ENCODE peak calls at places on chromosomes 3 and 15, in eight cellular contexts. A, G, Y, B, L, T, S and C are unnamed samples.

GRCh38 chr15:74951006-74951405 is 5.6 kb downstream of the RPP25 start:
- DNase-seq in A (no peak), G (no peak), Y (peak), B (no peak), L (no peak), T (no peak), S (no peak), C (no peak)

GRCh38 chr3:61608072-61608471 is 46.7 kb downstream of the PTPRG start:
- DNase-seq in A (no peak), G (no peak), Y (no peak), B (no peak), L (no peak), T (no peak), S (no peak), C (no peak)

GRCh38 chr15:59923508-59923907 is 80.6 kb upstream of the FOXB1 start:
- DNase-seq in A (no peak), G (no peak), Y (no peak), B (no peak), L (no peak), T (no peak), S (no peak), C (no peak)

GRCh38 chr15:48380183-48380582 is 49.0 kb downstream of the DUT start:
- DNase-seq in A (no peak), G (no peak), Y (no peak), B (no peak), L (no peak), T (no peak), S (no peak), C (no peak)

GRCh38 chr15:64909546-64909945 is 2.2 kb upstream of the ANKDD1A start:
- DNase-seq in A (no peak), G (no peak), Y (no peak), B (no peak), L (no peak), T (no peak), S (no peak), C (peak)

GRCh38 chr3:105594219-105594618 is 227.5 kb downstream of the ALCAM start:
- DNase-seq in A (no peak), G (peak), Y (no peak), B (no peak), L (no peak), T (no peak), S (no peak), C (no peak)

GRCh38 chr3:181700168-181701087 is 11.3 kb upstream of the SOX2 start:
- DNase-seq in A (no peak), G (peak), Y (no peak), B (peak), L (no peak), T (peak), S (peak), C (peak)

GRCh38 chr3:76523337-76523736 is 516.6 kb upstream of the ROBO2 start:
- DNase-seq in A (no peak), G (no peak), Y (no peak), B (no peak), L (no peak), T (no peak), S (no peak), C (no peak)

GRCh38 chr15:62739507-62739906 is 303.0 kb upstream of the TPM1 start:
- DNase-seq in A (no peak), G (peak), Y (no peak), B (no peak), L (no peak), T (no peak), S (no peak), C (peak)

GRCh38 chr3:153927107-153927506 is 194.1 kb upstream of the ARHGEF26 start:
- DNase-seq in A (no peak), G (peak), Y (no peak), B (peak), L (no peak), T (no peak), S (no peak), C (peak)

GRCh38 chr3:8996681-8997121 is 33.4 kb upstream of the RAD18 start:
- DNase-seq in A (peak), G (peak), Y (peak), B (no peak), L (no peak), T (peak), S (no peak), C (no peak)

GRCh38 chr3:72238341-72238740 is 453.4 kb upstream of the PROK2 start:
- DNase-seq in A (no peak), G (no peak), Y (no peak), B (no peak), L (no peak), T (no peak), S (no peak), C (no peak)

GRCh38 chr3:161295325-161295724 is 74.2 kb downstream of the NMD3 start:
- DNase-seq in A (no peak), G (no peak), Y (no peak), B (no peak), L (no peak), T (no peak), S (no peak), C (peak)

GRCh38 chr3:13705702-13706280 is 156.9 kb downstream of the FBLN2 start:
- DNase-seq in A (peak), G (no peak), Y (peak), B (no peak), L (no peak), T (no peak), S (peak), C (no peak)

GRCh38 chr15:28021281-28022039 is 77.7 kb downstream of the OCA2 start:
- DNase-seq in A (no peak), G (no peak), Y (no peak), B (peak), L (no peak), T (peak), S (no peak), C (peak)

GRCh38 chr15:77482570-77482969 is 61.9 kb downstream of the HMG20A start:
- DNase-seq in A (no peak), G (peak), Y (no peak), B (no peak), L (no peak), T (no peak), S (no peak), C (peak)

GRCh38 chr15:27070816-27071215 is 99.8 kb downstream of the GABRG3 start:
- DNase-seq in A (no peak), G (no peak), Y (no peak), B (no peak), L (no peak), T (no peak), S (no peak), C (no peak)

GRCh38 chr15:68204776-68205557 is at the start of gene CALML4:
- DNase-seq in A (peak), G (no peak), Y (no peak), B (peak), L (no peak), T (no peak), S (no peak), C (peak)

GRCh38 chr3:61561374-61562041 is at the start of gene PTPRG:
- DNase-seq in A (peak), G (peak), Y (peak), B (peak), L (peak), T (peak), S (no peak), C (peak)